ENCODE peak calls at places on chromosomes 5 and 9, in six cellular contexts. P, W, O, D, Y and Q are unnamed samples.
A peak's percentile ranks its signal among the peaks of the same experiment; 100 is the strongest.

GRCh38 chr5:79193643-79194042 is 42.3 kb upstream of the JMY start:
- DNase-seq in D (peak; percentile 76), Y (no peak), P (no peak), W (no peak), O (no peak), Q (no peak)

GRCh38 chr9:86783884-86784283 is 163.4 kb downstream of the GAS1 start:
- DNase-seq in Y (peak; percentile 11), P (no peak), W (no peak), D (peak; percentile 13), O (no peak), Q (no peak)

GRCh38 chr9:107243757-107244156 is 39.3 kb upstream of the RAD23B start:
- DNase-seq in O (no peak), D (peak; percentile 99), W (peak; percentile 82), Y (no peak), P (no peak), Q (no peak)

GRCh38 chr5:39437469-39437868 is 12.7 kb upstream of the DAB2 start:
- DNase-seq in Y (no peak), O (no peak), D (peak; percentile 19), W (peak; percentile 74), P (no peak), Q (no peak)

GRCh38 chr9:95268681-95269080 is 48.8 kb downstream of the FANCC start:
- DNase-seq in D (peak; percentile 48), P (no peak), Y (peak; percentile 61), W (no peak), O (no peak), Q (no peak)

GRCh38 chr5:1380910-1381309 is 36.0 kb upstream of the CLPTM1L start:
- DNase-seq in D (no peak), W (no peak), P (peak; percentile 51), O (no peak), Y (no peak), Q (no peak)

GRCh38 chr9:84557751-84558150 is 111.8 kb upstream of the NTRK2 start:
- DNase-seq in Y (no peak), O (no peak), P (no peak), D (no peak), W (no peak), Q (no peak)

GRCh38 chr9:110248361-110248760 is 7.9 kb downstream of the TXN start:
- DNase-seq in O (no peak), D (peak; percentile 80), P (no peak), W (no peak), Y (no peak), Q (no peak)

GRCh38 chr9:33860200-33860871 is 43.4 kb downstream of the UBE2R2 start:
- DNase-seq in W (no peak), D (no peak), P (no peak), Y (no peak), O (no peak), Q (no peak)

GRCh38 chr5:142295084-142295758 is 29.6 kb downstream of the SPRY4 start:
- DNase-seq in D (no peak), Y (no peak), O (peak; percentile 56), W (no peak), P (no peak), Q (no peak)

GRCh38 chr5:151825445-151825844 is 53.7 kb downstream of the G3BP1 start:
- DNase-seq in O (peak; percentile 72), P (peak; percentile 46), W (peak; percentile 65), D (peak; percentile 65), Y (peak; percentile 56), Q (peak; percentile 30)

GRCh38 chr9:82057805-82058204 is 69.2 kb downstream of the SPATA31D1 start:
- DNase-seq in W (no peak), Y (no peak), D (no peak), P (no peak), O (no peak), Q (peak; percentile 18)

GRCh38 chr5:140253985-140254384 is 48.9 kb downstream of the PFDN1 start:
- DNase-seq in D (peak; percentile 83), Y (no peak), O (no peak), P (no peak), W (peak; percentile 78), Q (no peak)

GRCh38 chr9:69155341-69156030 is 18.6 kb upstream of the TJP2 start:
- DNase-seq in Y (no peak), P (no peak), W (no peak), O (peak; percentile 1), D (peak; percentile 83), Q (no peak)

GRCh38 chr5:154770111-154770510 is 14.9 kb downstream of the LARP1 start:
- DNase-seq in O (no peak), P (no peak), Y (no peak), D (no peak), W (no peak), Q (no peak)

GRCh38 chr5:3187846-3188425 is 407.7 kb upstream of the IRX1 start:
- DNase-seq in Y (no peak), W (no peak), P (no peak), D (no peak), O (no peak), Q (no peak)

GRCh38 chr9:6305954-6306563 is 22.1 kb upstream of the TPD52L3 start:
- DNase-seq in Y (peak; percentile 68), W (no peak), D (peak; percentile 68), P (no peak), O (no peak), Q (peak; percentile 45)

GRCh38 chr5:137735531-137736284 is at the start of gene KLHL3:
- DNase-seq in W (peak; percentile 48), O (peak; percentile 46), P (peak; percentile 50), D (peak; percentile 58), Y (no peak), Q (peak; percentile 78)

GRCh38 chr9:4167040-4167671 is 132.7 kb downstream of the GLIS3 start:
- DNase-seq in D (peak; percentile 58), Y (no peak), P (no peak), W (no peak), O (no peak), Q (no peak)

GRCh38 chr9:114153761-114154596 is 1.4 kb upstream of the COL27A1 start:
- DNase-seq in W (no peak), Y (no peak), P (peak; percentile 57), D (peak; percentile 37), O (no peak), Q (no peak)

GRCh38 chr5:98839469-98840383 is 66.3 kb downstream of the RGMB start:
- DNase-seq in W (peak; percentile 24), D (peak; percentile 5), Y (peak; percentile 67), O (no peak), P (no peak), Q (peak; percentile 35)
- H3K4me3 ChIP-seq in W (peak overlapping the region; percentile 22), D (no peak overlapping the region), Y (no peak overlapping the region), O (peak overlapping the region; percentile 32), P (no peak overlapping the region), Q (no peak overlapping the region)

DNA sequence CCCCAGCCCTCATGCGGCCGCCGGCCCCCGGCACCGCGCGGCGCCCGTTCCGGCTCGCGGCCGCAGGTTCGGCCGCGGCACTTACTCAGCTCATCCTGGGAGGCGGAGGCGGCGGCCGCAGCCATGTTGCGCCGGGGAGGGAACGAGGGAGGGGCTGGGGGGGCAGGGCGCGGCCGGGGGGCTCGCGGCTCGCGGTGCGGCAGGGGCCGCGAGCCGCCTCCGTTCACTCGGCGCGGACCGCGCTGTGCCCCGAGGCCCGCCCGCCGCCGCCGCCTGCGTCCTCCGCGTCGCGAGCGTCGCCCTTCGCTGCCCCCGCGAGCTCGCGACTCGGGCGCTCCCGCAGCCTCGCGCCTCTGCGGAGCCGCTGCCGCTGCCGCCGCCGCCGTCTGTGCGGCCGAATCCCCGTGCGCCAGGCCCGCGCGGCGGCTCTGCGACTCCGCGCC is 743 bp downstream of the ECPAS start:
- DNase-seq in P (no peak), Y (no peak), D (peak; percentile 59), O (peak; percentile 60), W (no peak), Q (no peak)
- H3K4me3 ChIP-seq in P (peak overlapping the region; percentile 98), Y (peak overlapping the region; percentile 99), D (peak overlapping the region; percentile 80), O (peak overlapping the region; percentile 98), W (peak overlapping the region; percentile 92), Q (peak overlapping the region; percentile 58)

GRCh38 chr9:134345737-134346136 is 19.5 kb downstream of the RXRA start:
- DNase-seq in Y (no peak), P (no peak), D (no peak), W (no peak), O (no peak), Q (no peak)
- H3K4me3 ChIP-seq in Y (no peak overlapping the region), P (no peak overlapping the region), D (no peak overlapping the region), W (no peak overlapping the region), O (no peak overlapping the region), Q (no peak overlapping the region)

DNA sequence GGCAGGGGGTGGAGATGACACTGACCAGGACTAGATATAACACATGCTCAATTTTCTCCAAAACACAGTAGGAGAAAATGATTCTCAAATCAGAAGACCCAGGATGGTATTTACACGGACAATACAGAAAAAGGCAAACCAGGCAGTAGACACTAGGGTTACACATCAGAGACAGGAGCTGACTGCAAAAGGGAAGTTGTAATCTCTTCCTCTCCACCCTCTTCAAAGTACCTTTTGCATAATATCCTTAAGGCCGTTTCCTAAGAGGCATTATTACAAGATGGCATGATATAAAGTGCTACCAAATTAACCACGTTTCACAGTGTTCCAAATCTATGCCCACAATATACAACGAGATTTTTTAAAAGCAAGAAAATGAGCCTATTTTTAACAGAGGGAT is 39.2 kb downstream of the YIPF5 start:
- DNase-seq in P (no peak), D (no peak), W (no peak), O (no peak), Y (no peak), Q (no peak)
- H3K4me3 ChIP-seq in P (no peak overlapping the region), D (no peak overlapping the region), W (no peak overlapping the region), O (no peak overlapping the region), Y (no peak overlapping the region), Q (no peak overlapping the region)

GRCh38 chr5:62326302-62326701 is 20.3 kb downstream of the KIF2A start:
- DNase-seq in O (no peak), P (no peak), W (no peak), D (no peak), Y (no peak), Q (no peak)
- H3K4me3 ChIP-seq in O (no peak overlapping the region), P (no peak overlapping the region), W (no peak overlapping the region), D (no peak overlapping the region), Y (no peak overlapping the region), Q (no peak overlapping the region)

GRCh38 chr5:132815454-132815853 is 2.4 kb downstream of the SOWAHA start:
- DNase-seq in P (no peak), D (no peak), W (no peak), O (no peak), Y (no peak), Q (no peak)

GRCh38 chr5:132812949-132813598 is at the start of gene SOWAHA:
- DNase-seq in Y (no peak), W (peak; percentile 65), P (no peak), O (no peak), D (no peak), Q (no peak)

GRCh38 chr5:132812123-132812948 is 766 bp upstream of the SOWAHA start:
- DNase-seq in O (no peak), Y (no peak), D (no peak), P (no peak), W (no peak), Q (no peak)

GRCh38 chr5:132814441-132815294 is 1.6 kb downstream of the SOWAHA start:
- DNase-seq in O (no peak), Y (no peak), P (no peak), W (no peak), D (no peak), Q (no peak)

GRCh38 chr5:132813599-132814440 is 718 bp downstream of the SOWAHA start:
- DNase-seq in P (peak; percentile 59), D (peak; percentile 47), W (peak; percentile 37), O (no peak), Y (no peak), Q (no peak)
- H3K4me3 ChIP-seq in P (peak overlapping the region; percentile 54), D (no peak overlapping the region), W (peak overlapping the region; percentile 65), O (peak overlapping the region; percentile 41), Y (no peak overlapping the region), Q (peak overlapping the region; percentile 41)